ENCODE peak calls at places on chromosomes 16 and 17, in seven cellular contexts. One of them, this sample, is unnamed.

GRCh38 chr16:57276596-57276995 is 7.9 kb downstream of the PLLP start:
- DNase-seq in lung microvascular endothelial cell: peak
- DNase-seq in left lung: no peak
- DNase-seq in C1 segment of cervical spinal cord: no peak
- DNase-seq in nucleus accumbens: no peak
- DNase-seq in erythroblast: no peak
- DNase-seq in T-helper 22 cell: no peak
- DNase-seq in this sample: no peak

GRCh38 chr17:6526362-6527152 is 29.8 kb downstream of the PITPNM3 start:
- DNase-seq in lung microvascular endothelial cell: peak
- DNase-seq in left lung: no peak
- DNase-seq in C1 segment of cervical spinal cord: no peak
- DNase-seq in nucleus accumbens: no peak
- DNase-seq in erythroblast: no peak
- DNase-seq in T-helper 22 cell: no peak
- DNase-seq in this sample: no peak

GRCh38 chr16:1645914-1646525 is 32.1 kb upstream of the JPT2 start:
- DNase-seq in lung microvascular endothelial cell: no peak
- DNase-seq in left lung: no peak
- DNase-seq in C1 segment of cervical spinal cord: no peak
- DNase-seq in nucleus accumbens: no peak
- DNase-seq in erythroblast: peak
- DNase-seq in T-helper 22 cell: no peak
- DNase-seq in this sample: no peak

GRCh38 chr17:77200711-77201110 is 59.9 kb downstream of the SEC14L1 start:
- DNase-seq in lung microvascular endothelial cell: peak
- DNase-seq in left lung: no peak
- DNase-seq in C1 segment of cervical spinal cord: no peak
- DNase-seq in nucleus accumbens: no peak
- DNase-seq in erythroblast: peak
- DNase-seq in T-helper 22 cell: no peak
- DNase-seq in this sample: no peak

GRCh38 chr16:6549415-6549814 is 783.2 kb upstream of the RBFOX1 start:
- DNase-seq in lung microvascular endothelial cell: no peak
- DNase-seq in left lung: no peak
- DNase-seq in C1 segment of cervical spinal cord: no peak
- DNase-seq in nucleus accumbens: no peak
- DNase-seq in erythroblast: no peak
- DNase-seq in T-helper 22 cell: no peak
- DNase-seq in this sample: no peak

GRCh38 chr16:20348365-20349185 is 3.9 kb downstream of the UMOD start:
- DNase-seq in lung microvascular endothelial cell: peak
- DNase-seq in left lung: no peak
- DNase-seq in C1 segment of cervical spinal cord: no peak
- DNase-seq in nucleus accumbens: no peak
- DNase-seq in erythroblast: peak
- DNase-seq in T-helper 22 cell: no peak
- DNase-seq in this sample: no peak

GRCh38 chr16:53743149-53743566 is 39.2 kb downstream of the FTO start:
- DNase-seq in lung microvascular endothelial cell: peak
- DNase-seq in left lung: no peak
- DNase-seq in C1 segment of cervical spinal cord: no peak
- DNase-seq in nucleus accumbens: no peak
- DNase-seq in erythroblast: peak
- DNase-seq in T-helper 22 cell: no peak
- DNase-seq in this sample: no peak

GRCh38 chr16:22120440-22120839 is 28.1 kb downstream of the VWA3A start:
- DNase-seq in lung microvascular endothelial cell: no peak
- DNase-seq in left lung: no peak
- DNase-seq in C1 segment of cervical spinal cord: no peak
- DNase-seq in nucleus accumbens: no peak
- DNase-seq in erythroblast: no peak
- DNase-seq in T-helper 22 cell: no peak
- DNase-seq in this sample: no peak

GRCh38 chr17:38797091-38797490 is 2.3 kb downstream of the PIP4K2B start:
- DNase-seq in lung microvascular endothelial cell: no peak
- DNase-seq in left lung: no peak
- DNase-seq in C1 segment of cervical spinal cord: no peak
- DNase-seq in nucleus accumbens: no peak
- DNase-seq in erythroblast: no peak
- DNase-seq in T-helper 22 cell: no peak
- DNase-seq in this sample: no peak

GRCh38 chr17:56679148-56679766 is 85.8 kb downstream of the NOG start:
- DNase-seq in lung microvascular endothelial cell: peak
- DNase-seq in left lung: no peak
- DNase-seq in C1 segment of cervical spinal cord: no peak
- DNase-seq in nucleus accumbens: no peak
- DNase-seq in erythroblast: peak
- DNase-seq in T-helper 22 cell: no peak
- DNase-seq in this sample: no peak

GRCh38 chr16:85152414-85153030 is 40.2 kb upstream of the CIBAR2 start:
- DNase-seq in lung microvascular endothelial cell: no peak
- DNase-seq in left lung: no peak
- DNase-seq in C1 segment of cervical spinal cord: no peak
- DNase-seq in nucleus accumbens: no peak
- DNase-seq in erythroblast: no peak
- DNase-seq in T-helper 22 cell: no peak
- DNase-seq in this sample: no peak

GRCh38 chr17:73586153-73586906 is 57.9 kb downstream of the SDK2 start:
- DNase-seq in lung microvascular endothelial cell: no peak
- DNase-seq in left lung: no peak
- DNase-seq in C1 segment of cervical spinal cord: no peak
- DNase-seq in nucleus accumbens: no peak
- DNase-seq in erythroblast: no peak
- DNase-seq in T-helper 22 cell: no peak
- DNase-seq in this sample: no peak

GRCh38 chr17:41645371-41646063 is 21.1 kb upstream of the KRT17 start:
- DNase-seq in lung microvascular endothelial cell: peak
- DNase-seq in left lung: no peak
- DNase-seq in C1 segment of cervical spinal cord: no peak
- DNase-seq in nucleus accumbens: no peak
- DNase-seq in erythroblast: peak
- DNase-seq in T-helper 22 cell: no peak
- DNase-seq in this sample: no peak

GRCh38 chr16:1200014-1200627 is 24.9 kb downstream of the TPSG1 start:
- DNase-seq in lung microvascular endothelial cell: no peak
- DNase-seq in left lung: no peak
- DNase-seq in C1 segment of cervical spinal cord: no peak
- DNase-seq in nucleus accumbens: no peak
- DNase-seq in erythroblast: no peak
- DNase-seq in T-helper 22 cell: no peak
- DNase-seq in this sample: no peak

GRCh38 chr16:68486671-68487495 is 38.6 kb upstream of the SMPD3 start:
- DNase-seq in lung microvascular endothelial cell: peak
- DNase-seq in left lung: no peak
- DNase-seq in C1 segment of cervical spinal cord: no peak
- DNase-seq in nucleus accumbens: no peak
- DNase-seq in erythroblast: no peak
- DNase-seq in T-helper 22 cell: no peak
- DNase-seq in this sample: no peak

GRCh38 chr16:16147316-16147999 is 75.8 kb downstream of the ABCC6 start:
- DNase-seq in lung microvascular endothelial cell: no peak
- DNase-seq in left lung: no peak
- DNase-seq in C1 segment of cervical spinal cord: no peak
- DNase-seq in nucleus accumbens: no peak
- DNase-seq in erythroblast: no peak
- DNase-seq in T-helper 22 cell: no peak
- DNase-seq in this sample: no peak

GRCh38 chr16:86505899-86506864 is 4.1 kb upstream of the FOXF1 start:
- DNase-seq in lung microvascular endothelial cell: no peak
- DNase-seq in left lung: no peak
- DNase-seq in C1 segment of cervical spinal cord: no peak
- DNase-seq in nucleus accumbens: no peak
- DNase-seq in erythroblast: no peak
- DNase-seq in T-helper 22 cell: no peak
- DNase-seq in this sample: no peak

GRCh38 chr17:10724546-10725195 is 5.2 kb downstream of the TMEM220 start:
- DNase-seq in lung microvascular endothelial cell: no peak
- DNase-seq in left lung: no peak
- DNase-seq in C1 segment of cervical spinal cord: no peak
- DNase-seq in nucleus accumbens: no peak
- DNase-seq in erythroblast: peak
- DNase-seq in T-helper 22 cell: no peak
- DNase-seq in this sample: no peak

This sample was measured in suprapubic skin.